ENCODE peak calls at places on chromosomes 11 and 22, in four cellular contexts. C is A549, K is GM12878, I is K562. N is an unnamed sample.

GRCh38 chr11:121466063-121466794 is 13.5 kb upstream of the SORL1-AS1 start:
- DNase-seq in C (peak), K (no peak), I (peak), N (peak)

GRCh38 chr11:40291304-40292100 is 1168.0 kb downstream of the LRRC4C start:
- DNase-seq in C (no peak), K (no peak), I (no peak), N (no peak)

GRCh38 chr11:130037881-130038601 is 31.7 kb upstream of the APLP2 start:
- DNase-seq in C (no peak), K (no peak), I (peak), N (no peak)

GRCh38 chr11:109039611-109040010 is 374.7 kb downstream of the DDX10 start:
- DNase-seq in C (no peak), K (no peak), I (no peak), N (no peak)

GRCh38 chr11:125373426-125374391 is 122.4 kb downstream of the FEZ1 start:
- DNase-seq in C (no peak), K (peak), I (no peak), N (peak)

GRCh38 chr11:59429924-59430516 is 3.8 kb upstream of the OR5A2 start:
- DNase-seq in C (peak), K (peak), I (peak), N (peak)

GRCh38 chr11:75582935-75583709 is 21.1 kb downstream of the SERPINH1 start:
- DNase-seq in C (peak), K (no peak), I (peak), N (peak)

GRCh38 chr11:60866911-60867870 is at the start of gene ZP1:
- DNase-seq in C (no peak), K (no peak), I (no peak), N (no peak)

GRCh38 chr11:6568191-6568918 is 35.1 kb downstream of the RRP8 start:
- DNase-seq in C (peak), K (no peak), I (peak), N (peak)

GRCh38 chr11:118897721-118898310 is 14.1 kb downstream of the CXCR5 start:
- DNase-seq in C (no peak), K (no peak), I (no peak), N (no peak)

GRCh38 chr11:38598413-38598812 is 2000.4 kb upstream of the RAG2 start:
- DNase-seq in C (no peak), K (no peak), I (no peak), N (no peak)

GRCh38 chr11:70717961-70718595 is 319.7 kb downstream of the CTTN start:
- DNase-seq in C (no peak), K (no peak), I (no peak), N (no peak)

GRCh38 chr11:134207538-134208239 is 16.1 kb downstream of the NCAPD3 start:
- DNase-seq in C (peak), K (no peak), I (no peak), N (peak)

GRCh38 chr11:76391039-76391438 is 9.9 kb downstream of the GVQW3 start:
- DNase-seq in C (no peak), K (no peak), I (no peak), N (no peak)

GRCh38 chr22:21448627-21449416 is 18.4 kb upstream of the TMEM191C start:
- DNase-seq in C (no peak), K (no peak), I (no peak), N (no peak)

GRCh38 chr11:65489706-65490310 is 9.0 kb upstream of the MALAT1 start:
- DNase-seq in C (peak), K (no peak), I (no peak), N (no peak)

GRCh38 chr11:133951484-133952198 is 5.1 kb downstream of the IGSF9B start:
- DNase-seq in C (no peak), K (no peak), I (no peak), N (no peak)

GRCh38 chr22:29820941-29821789 is 16.9 kb downstream of the ASCC2 start:
- DNase-seq in C (peak), K (peak), I (peak), N (peak)

GRCh38 chr11:33698921-33699320 is 1.7 kb downstream of the C11orf91 start:
- DNase-seq in C (no peak), K (no peak), I (no peak), N (peak)

GRCh38 chr11:33697997-33698396 is 2.6 kb downstream of the C11orf91 start:
- DNase-seq in C (no peak), K (no peak), I (no peak), N (peak)

GRCh38 chr11:33696411-33696810 is 4.2 kb downstream of the C11orf91 start:
- DNase-seq in C (no peak), K (no peak), I (no peak), N (no peak)

GRCh38 chr11:33695051-33695566 is 5.5 kb downstream of the C11orf91 start:
- DNase-seq in C (no peak), K (no peak), I (no peak), N (no peak)

DNA sequence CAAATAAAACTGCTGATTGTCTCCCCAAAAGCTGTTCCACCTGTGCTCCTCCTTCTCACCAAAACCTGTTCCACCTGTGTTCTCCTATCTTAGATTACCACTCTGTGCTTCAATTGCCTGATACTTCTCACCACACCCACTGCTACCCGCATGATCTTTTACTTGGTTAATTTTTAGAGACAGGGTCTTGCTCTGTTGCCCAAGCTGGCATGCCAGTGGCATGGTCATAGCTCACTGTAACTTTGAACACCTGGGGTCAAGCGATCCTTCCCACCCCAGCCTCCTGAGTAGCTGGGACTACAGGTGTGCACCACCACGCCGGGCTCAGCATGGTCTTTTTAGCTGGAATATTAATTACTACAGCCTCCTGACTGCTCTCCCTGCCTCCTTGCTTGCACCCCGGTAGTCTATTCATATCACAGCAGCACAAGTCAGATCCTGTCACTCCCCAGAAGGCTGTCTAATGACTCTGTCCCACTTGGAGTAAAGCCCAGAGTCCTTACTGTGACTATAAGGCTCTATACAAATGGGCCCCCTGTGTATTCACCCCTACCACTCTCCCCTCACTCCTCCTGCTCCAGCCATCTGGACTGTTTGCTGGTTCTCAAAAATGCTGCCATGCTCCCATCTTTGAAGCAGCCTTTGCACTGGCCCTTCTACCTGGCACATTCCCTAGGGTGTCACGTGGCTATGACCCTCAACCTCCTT is 3.5 kb downstream of the C11orf91 start:
- DNase-seq in C (no peak), K (no peak), I (no peak), N (no peak)
- TF ChIP-seq MAX in C (no peak), K (no peak), I (no peak), N (no peak)

DNA sequence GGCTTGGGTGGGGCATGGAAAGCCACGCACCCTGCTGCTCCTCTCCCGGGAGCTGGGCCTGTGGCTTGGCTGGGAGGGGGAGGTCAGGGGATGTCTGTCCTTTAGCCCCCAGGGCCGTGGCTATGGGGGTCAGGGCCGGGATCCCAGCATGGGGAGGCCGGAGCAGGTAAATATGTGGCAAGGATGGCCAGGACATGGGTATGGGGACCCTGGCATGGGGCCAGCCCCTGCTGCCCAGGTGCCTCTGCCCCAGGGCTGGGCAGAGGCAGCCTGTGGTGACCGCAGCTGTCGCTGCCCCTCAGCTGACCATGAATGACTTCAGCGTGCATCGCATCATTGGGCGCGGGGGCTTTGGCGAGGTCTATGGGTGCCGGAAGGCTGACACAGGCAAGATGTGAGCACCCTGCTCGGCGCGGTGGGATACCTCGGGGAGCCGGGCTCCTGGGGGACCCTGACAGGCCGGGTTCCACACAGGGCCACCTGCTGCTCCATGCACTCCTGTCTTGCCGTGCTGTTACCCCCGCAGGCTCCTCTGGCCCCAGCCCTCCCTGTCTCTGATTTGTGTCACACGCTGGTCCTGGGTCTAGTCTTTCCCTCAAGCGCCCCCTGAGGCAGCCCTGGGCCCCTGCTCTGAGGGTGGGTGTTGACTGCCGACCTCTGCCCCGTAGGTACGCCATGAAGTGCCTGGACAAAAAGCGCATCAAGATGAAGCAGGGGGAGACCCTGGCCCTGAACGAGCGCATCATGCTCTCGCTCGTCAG is 8.1 kb upstream of the ANKRD13D start:
- DNase-seq in C (no peak), K (no peak), I (no peak), N (no peak)
- H3K4me3 ChIP-seq in C (no peak), K (no peak), I (no peak), N (no peak)

GRCh38 chr22:24049211-24049610 is 38.1 kb downstream of the CABIN1 start:
- DNase-seq in C (no peak), K (no peak), I (no peak), N (no peak)

GRCh38 chr22:24039046-24039445 is 27.9 kb downstream of the CABIN1 start:
- DNase-seq in C (no peak), K (no peak), I (no peak), N (no peak)

GRCh38 chr22:24046024-24046423 is 34.9 kb downstream of the CABIN1 start:
- DNase-seq in C (no peak), K (peak), I (no peak), N (no peak)

GRCh38 chr22:24040946-24041345 is 29.8 kb downstream of the CABIN1 start:
- DNase-seq in C (no peak), K (no peak), I (no peak), N (no peak)

GRCh38 chr22:24043957-24044356 is 32.9 kb downstream of the CABIN1 start:
- DNase-seq in C (no peak), K (no peak), I (no peak), N (peak)
- TF ChIP-seq MYC in C (no peak), K (no peak), I (no peak), N (no peak)

GRCh38 chr11:67435727-67436458 is 1.6 kb downstream of the PTPRCAP start:
- DNase-seq in C (no peak), K (no peak), I (no peak), N (no peak)

GRCh38 chr11:67434395-67434881 is 3.0 kb downstream of the PTPRCAP start:
- DNase-seq in C (no peak), K (no peak), I (no peak), N (peak)

GRCh38 chr11:67435031-67435726 is 2.3 kb downstream of the PTPRCAP start:
- DNase-seq in C (no peak), K (no peak), I (no peak), N (peak)

GRCh38 chr11:67432655-67433349 is 4.5 kb downstream of the RPS6KB2 start:
- DNase-seq in C (no peak), K (no peak), I (no peak), N (peak)

DNA sequence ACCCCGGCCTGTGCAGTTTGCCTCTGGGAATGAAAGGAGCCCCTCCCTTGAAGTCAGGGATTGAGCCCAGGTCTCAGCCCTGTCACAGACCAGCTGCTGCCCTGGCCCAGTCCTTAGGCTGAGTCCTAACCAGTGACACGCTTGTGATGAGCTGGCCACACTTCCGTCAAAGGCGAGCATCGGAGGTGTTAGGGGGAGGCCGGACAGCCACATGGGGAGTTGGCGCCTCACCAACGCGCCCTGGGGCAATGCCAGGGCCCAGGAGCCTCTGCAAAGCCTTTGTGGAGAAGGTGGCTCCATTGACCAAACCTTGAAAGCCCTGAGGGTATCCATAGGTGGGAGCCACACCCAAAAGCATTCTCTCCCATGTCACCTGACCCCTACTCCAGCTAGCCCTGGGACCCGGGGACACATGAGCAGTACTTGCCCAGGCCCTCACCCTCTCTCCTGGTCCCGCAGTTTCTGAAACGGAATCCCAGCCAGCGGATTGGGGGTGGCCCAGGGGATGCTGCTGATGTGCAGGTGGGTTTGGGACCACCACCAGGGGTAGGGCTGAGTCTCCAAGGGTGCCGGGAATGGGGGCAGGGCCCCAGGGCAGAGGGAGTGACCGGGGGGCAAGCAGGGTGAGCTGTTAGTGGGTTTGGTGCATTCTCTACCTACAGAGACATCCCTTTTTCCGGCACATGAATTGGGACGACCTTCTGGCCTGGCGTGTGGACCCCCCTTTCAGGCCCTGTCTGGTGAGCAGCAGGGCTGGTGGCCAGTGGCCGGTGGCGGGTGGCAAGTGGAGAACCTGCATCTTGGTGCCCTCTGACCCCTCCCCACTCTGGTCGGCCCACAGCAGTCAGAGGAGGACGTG is 3.7 kb downstream of the PTPRCAP start:
- DNase-seq in C (no peak), K (no peak), I (no peak), N (peak)
- TF ChIP-seq MAX in C (no peak), K (no peak), I (no peak), N (no peak)

DNA sequence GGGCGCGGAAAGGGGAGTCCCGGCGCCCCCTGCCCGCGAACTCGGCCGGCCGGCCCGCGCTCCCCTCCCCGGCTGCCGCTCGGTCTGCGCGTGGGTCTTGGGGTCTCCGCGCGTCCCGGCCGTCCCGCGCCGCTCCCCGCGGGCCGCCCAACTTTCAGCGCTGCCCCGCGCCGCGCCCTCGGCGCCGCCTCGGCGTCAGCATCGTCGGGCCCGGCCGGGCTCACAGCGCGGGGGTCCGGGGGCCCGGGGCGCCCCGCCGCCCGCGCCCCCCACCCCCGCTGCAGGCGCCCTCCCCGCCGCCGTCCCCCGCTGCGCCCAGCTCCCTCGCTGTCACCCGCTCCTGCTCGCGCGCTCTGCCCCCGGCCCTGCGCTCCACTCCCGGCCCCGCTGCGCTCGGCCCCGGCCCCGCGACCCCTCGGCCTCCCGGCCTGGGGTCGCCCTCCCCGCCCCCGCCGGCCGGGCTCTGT is at the start of gene KCNJ4:
- DNase-seq in C (no peak), K (no peak), I (peak), N (no peak)
- H3K4me3 ChIP-seq in C (peak), K (no peak), I (peak), N (no peak)

GRCh38 chr11:48341466-48341865 is 16.7 kb downstream of the OR4C3 start:
- DNase-seq in C (no peak), K (no peak), I (no peak), N (no peak)
- TF ChIP-seq MYC in C (no peak), K (no peak), I (no peak), N (no peak)

DNA sequence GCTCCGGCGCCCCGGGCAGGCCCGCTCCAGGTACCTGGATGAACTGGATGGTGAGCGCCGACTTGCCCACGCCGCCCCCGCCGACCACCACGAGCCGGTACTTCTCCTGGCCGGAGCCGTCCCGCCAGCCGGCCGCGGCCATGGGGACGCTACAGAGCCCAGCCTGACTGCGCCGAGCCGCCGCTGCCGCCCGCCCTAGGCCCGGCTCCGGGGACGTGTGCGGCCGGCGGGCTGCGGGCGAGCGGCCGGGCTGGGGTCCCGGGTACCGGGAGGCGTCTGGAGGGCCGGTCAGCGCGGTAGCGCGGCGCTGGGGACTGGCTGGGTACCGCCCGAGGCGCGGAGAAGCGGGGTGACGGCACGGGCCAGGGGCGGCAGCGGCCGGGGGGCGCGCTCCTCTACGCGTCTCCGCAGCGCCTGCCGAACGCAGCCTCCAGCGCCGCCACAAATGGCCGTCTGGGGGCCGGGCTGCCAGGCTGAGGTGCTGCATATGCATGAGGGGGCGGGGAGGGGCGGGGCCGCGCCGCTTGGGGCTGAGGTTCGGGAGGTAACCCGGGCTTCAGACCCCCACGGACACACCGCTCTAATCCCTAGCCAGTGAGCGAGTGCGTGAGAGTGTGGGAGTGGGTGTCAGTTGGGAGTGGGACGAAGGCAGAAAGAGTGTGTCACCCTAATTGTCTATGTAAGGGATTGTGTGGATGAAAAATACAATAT is at the start of gene RRAS2:
- DNase-seq in C (peak), K (no peak), I (peak), N (peak)
- TF ChIP-seq MAX in C (no peak), K (no peak), I (no peak), N (no peak)

GRCh38 chr11:22688914-22689313 is 22.5 kb downstream of the GAS2 start:
- DNase-seq in C (no peak), K (no peak), I (no peak), N (no peak)

GRCh38 chr11:22685111-22685510 is 18.7 kb downstream of the GAS2 start:
- DNase-seq in C (no peak), K (no peak), I (no peak), N (no peak)

GRCh38 chr11:22690245-22690644 is 23.8 kb downstream of the GAS2 start:
- DNase-seq in C (no peak), K (no peak), I (no peak), N (no peak)

DNA sequence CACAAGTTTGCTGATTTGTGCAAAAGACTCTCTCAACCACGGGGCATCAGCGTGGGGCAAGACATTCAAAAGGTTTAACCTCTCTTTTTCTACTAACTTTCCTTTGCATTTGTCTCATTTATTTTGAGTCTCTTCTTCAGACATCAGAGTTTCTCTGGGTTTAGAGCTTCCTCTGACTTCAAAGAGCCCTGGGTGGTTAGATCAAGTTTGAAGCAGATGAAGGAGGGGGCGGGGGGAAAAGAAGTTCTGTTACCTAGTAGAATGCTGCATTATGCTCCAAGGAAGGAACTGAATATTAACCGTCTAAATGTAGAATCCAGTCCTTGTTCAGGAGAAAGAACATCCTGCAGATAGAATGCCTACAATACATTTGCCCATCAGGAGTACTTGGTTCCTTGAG is 24.5 kb downstream of the GAS2 start:
- DNase-seq in C (no peak), K (no peak), I (no peak), N (no peak)
- H3K4me3 ChIP-seq in C (no peak), K (no peak), I (no peak), N (no peak)

GRCh38 chr11:93512073-93512475 is 31.1 kb downstream of the SMCO4 start:
- DNase-seq in C (no peak), K (peak), I (no peak), N (no peak)
- TF ChIP-seq MYC in C (no peak), K (no peak), I (no peak), N (no peak)

GRCh38 chr11:7617032-7617431 is 56.3 kb downstream of the CYB5R2 start:
- DNase-seq in C (no peak), K (no peak), I (no peak), N (no peak)
- TF ChIP-seq MAX in C (no peak), K (no peak), I (no peak), N (no peak)

N was measured in NB4.